ENCODE peak calls at places on chromosomes 11 and 22, in four cellular contexts. One of them, this sample, is unnamed.

GRCh38 chr11:6319879-6320410 is 356 bp downstream of the CAVIN3 start:
- DNase-seq in astrocyte: peak
- DNase-seq in K562: peak
- DNase-seq in hepatocyte: peak
- DNase-seq in this sample: peak

GRCh38 chr11:46553746-46554204 is 40.0 kb downstream of the AMBRA1 start:
- DNase-seq in hepatocyte: peak
- DNase-seq in astrocyte: peak
- DNase-seq in K562: peak
- DNase-seq in this sample: peak

GRCh38 chr11:15621565-15621964 is 506.8 kb downstream of the INSC start:
- DNase-seq in K562: no peak
- DNase-seq in astrocyte: no peak
- DNase-seq in hepatocyte: peak
- DNase-seq in this sample: no peak

GRCh38 chr22:20652582-20652981 is 121.3 kb upstream of the SERPIND1 start:
- DNase-seq in hepatocyte: no peak
- DNase-seq in K562: no peak
- DNase-seq in astrocyte: no peak
- DNase-seq in this sample: no peak

GRCh38 chr22:48404004-48404403 is 1423.7 kb downstream of the BRD1 start:
- DNase-seq in astrocyte: no peak
- DNase-seq in hepatocyte: no peak
- DNase-seq in K562: no peak
- DNase-seq in this sample: no peak

GRCh38 chr11:5196067-5196466 is 4.4 kb downstream of the OR51V1 start:
- DNase-seq in hepatocyte: no peak
- DNase-seq in K562: peak
- DNase-seq in astrocyte: no peak
- DNase-seq in this sample: no peak

GRCh38 chr11:58075781-58076180 is 45.0 kb downstream of the OR6Q1 start:
- DNase-seq in astrocyte: peak
- DNase-seq in hepatocyte: no peak
- DNase-seq in K562: no peak
- DNase-seq in this sample: peak

GRCh38 chr11:24617856-24618255 is 121.0 kb downstream of the LUZP2 start:
- DNase-seq in astrocyte: no peak
- DNase-seq in K562: no peak
- DNase-seq in hepatocyte: no peak
- DNase-seq in this sample: no peak

GRCh38 chr11:68074584-68075352 is 35.9 kb downstream of the TCIRG1 start:
- DNase-seq in astrocyte: no peak
- DNase-seq in hepatocyte: no peak
- DNase-seq in K562: no peak
- DNase-seq in this sample: no peak

GRCh38 chr22:50308597-50308935 is 1.1 kb upstream of the PLXNB2 start:
- DNase-seq in K562: peak
- DNase-seq in astrocyte: peak
- DNase-seq in hepatocyte: no peak
- DNase-seq in this sample: peak

GRCh38 chr11:17595526-17596309 is 48.7 kb downstream of the OTOG start:
- DNase-seq in K562: no peak
- DNase-seq in astrocyte: no peak
- DNase-seq in hepatocyte: no peak
- DNase-seq in this sample: no peak

GRCh38 chr11:15309296-15309695 is 194.6 kb downstream of the INSC start:
- DNase-seq in astrocyte: no peak
- DNase-seq in hepatocyte: no peak
- DNase-seq in K562: no peak
- DNase-seq in this sample: peak

GRCh38 chr11:118714816-118715215 is 35.4 kb upstream of the TREH start:
- DNase-seq in astrocyte: no peak
- DNase-seq in K562: peak
- DNase-seq in hepatocyte: no peak
- DNase-seq in this sample: no peak

GRCh38 chr11:88178211-88178610 is 3.0 kb upstream of the RAB38 start:
- DNase-seq in astrocyte: peak
- DNase-seq in K562: no peak
- DNase-seq in hepatocyte: no peak
- DNase-seq in this sample: peak

GRCh38 chr11:76236092-76237026 is 30.1 kb upstream of the WNT11 start:
- DNase-seq in hepatocyte: peak
- DNase-seq in astrocyte: peak
- DNase-seq in K562: peak
- DNase-seq in this sample: peak

DNA sequence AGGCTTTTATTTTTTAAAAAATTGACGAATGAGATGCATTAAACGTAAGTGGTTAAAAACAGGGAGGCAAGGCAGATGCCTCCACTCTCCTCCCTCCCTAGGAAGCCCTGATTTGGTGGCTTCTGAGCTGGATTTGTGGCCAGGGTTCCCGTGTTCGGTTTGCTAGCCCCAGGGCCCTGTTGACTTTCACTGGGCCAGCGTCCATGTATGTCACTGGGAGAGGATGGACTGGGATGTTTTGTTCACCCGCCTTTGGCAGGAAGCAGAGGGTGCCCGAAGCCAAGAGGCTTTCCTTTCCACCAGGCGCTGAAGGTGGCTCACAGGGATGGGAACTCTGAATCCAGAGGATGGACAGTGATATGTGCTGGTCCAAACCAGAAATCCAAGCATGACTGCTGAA is 146.6 kb downstream of the CSNK2A3 start:
- DNase-seq in astrocyte: no peak
- DNase-seq in K562: no peak
- DNase-seq in hepatocyte: no peak
- DNase-seq in this sample: no peak
- TF ChIP-seq EZH2 in astrocyte: no peak
- TF ChIP-seq EZH2 in K562: no peak
- TF ChIP-seq EZH2 in hepatocyte: no peak
- TF ChIP-seq EZH2 in this sample: no peak

DNA sequence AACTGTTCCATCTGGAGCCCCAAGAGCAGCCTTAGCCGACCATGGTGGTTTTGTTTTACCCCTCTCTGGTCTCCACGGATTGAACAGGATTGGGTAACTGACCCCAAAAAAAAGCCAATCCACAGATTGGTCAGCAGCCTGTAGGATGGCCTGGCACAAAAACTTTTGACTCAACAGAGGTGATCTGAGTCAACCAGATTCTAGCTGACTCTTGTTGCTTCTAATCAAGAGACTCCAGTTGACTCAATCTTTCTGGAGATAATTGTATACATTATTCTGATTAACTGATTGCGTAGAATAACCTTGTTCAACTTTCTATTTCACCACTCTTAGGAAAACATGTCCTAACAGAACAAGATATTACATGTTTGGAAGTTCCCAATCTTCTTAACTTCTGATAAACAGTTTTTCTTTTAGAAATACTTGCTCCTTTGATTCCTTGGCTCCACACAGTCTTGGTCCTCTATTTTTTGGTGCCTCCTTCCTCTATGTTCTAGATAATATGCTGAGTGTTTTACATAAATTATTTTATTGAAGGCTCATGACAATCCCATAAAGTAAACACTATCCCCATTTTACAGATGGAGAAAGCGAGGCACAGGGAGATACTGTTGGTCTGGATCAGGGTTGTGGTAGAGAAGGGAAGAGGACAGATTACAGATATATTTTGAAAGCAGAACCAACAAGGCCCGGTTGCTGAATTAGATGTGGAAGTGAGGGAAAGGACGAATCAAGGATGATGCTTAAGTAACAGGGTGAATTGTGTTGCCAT is 11.5 kb upstream of the ZC3H12C start:
- DNase-seq in hepatocyte: no peak
- DNase-seq in astrocyte: no peak
- DNase-seq in K562: no peak
- DNase-seq in this sample: no peak
- H2AFZ ChIP-seq in hepatocyte: no peak
- H2AFZ ChIP-seq in astrocyte: no peak
- H2AFZ ChIP-seq in K562: no peak
- H2AFZ ChIP-seq in this sample: no peak

DNA sequence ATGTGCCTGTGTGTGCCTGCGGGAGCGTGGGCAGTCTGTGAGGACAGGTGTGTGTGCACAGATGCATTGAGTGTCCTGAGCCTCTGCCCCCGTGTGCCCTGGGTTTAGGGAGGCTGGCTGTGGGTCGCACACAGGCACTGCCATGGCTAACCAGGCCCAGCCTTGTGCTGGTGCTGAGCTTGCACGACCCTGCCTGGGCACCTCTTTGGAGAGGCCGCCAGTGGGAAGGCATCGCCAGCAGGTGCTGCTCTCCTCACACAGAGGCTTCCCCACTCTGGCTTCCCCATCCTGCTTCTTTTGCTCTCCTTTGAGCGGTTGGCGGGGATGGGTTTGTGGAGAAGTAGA is 4.1 kb downstream of the WNT7B start:
- DNase-seq in hepatocyte: no peak
- DNase-seq in K562: no peak
- DNase-seq in astrocyte: no peak
- DNase-seq in this sample: no peak
- TF ChIP-seq EZH2 in hepatocyte: no peak
- TF ChIP-seq EZH2 in K562: no peak
- TF ChIP-seq EZH2 in astrocyte: no peak
- TF ChIP-seq EZH2 in this sample: no peak

GRCh38 chr11:132490976-132491375 is 1041.3 kb downstream of the OPCML start:
- DNase-seq in astrocyte: peak
- DNase-seq in hepatocyte: no peak
- DNase-seq in K562: no peak
- DNase-seq in this sample: no peak
- H2AFZ ChIP-seq in astrocyte: no peak
- H2AFZ ChIP-seq in hepatocyte: no peak
- H2AFZ ChIP-seq in K562: no peak
- H2AFZ ChIP-seq in this sample: no peak

This sample was measured in fibroblast of lung.